ENCODE peak calls at places on chromosomes 4 and X, in six cellular contexts. One of them, this sample, is unnamed. For H3K27me3, the result is how much of the 10 kb centered on the place peaks cover.

GRCh38 chr4:182975806-182976205 is 58.6 kb upstream of the DCTD start:
- DNase-seq in HepG2: no peak
- DNase-seq in hepatocyte: no peak
- DNase-seq in CD8-positive, alpha-beta memory T cell: no peak
- DNase-seq in SK-N-SH: peak
- DNase-seq in ovary: no peak
- DNase-seq in this sample: no peak

GRCh38 chrX:53678667-53679066 is 7.9 kb downstream of the HUWE1 start:
- DNase-seq in SK-N-SH: no peak
- DNase-seq in HepG2: no peak
- DNase-seq in CD8-positive, alpha-beta memory T cell: no peak
- DNase-seq in ovary: no peak
- DNase-seq in hepatocyte: no peak
- DNase-seq in this sample: no peak

GRCh38 chr4:54054501-54054900 is 9.9 kb downstream of the CHIC2 start:
- DNase-seq in HepG2: no peak
- DNase-seq in hepatocyte: no peak
- DNase-seq in CD8-positive, alpha-beta memory T cell: no peak
- DNase-seq in ovary: no peak
- DNase-seq in SK-N-SH: peak
- DNase-seq in this sample: no peak

GRCh38 chr4:100041646-100042045 is 91.6 kb upstream of the H2AZ1 start:
- DNase-seq in ovary: no peak
- DNase-seq in CD8-positive, alpha-beta memory T cell: no peak
- DNase-seq in SK-N-SH: no peak
- DNase-seq in HepG2: no peak
- DNase-seq in hepatocyte: no peak
- DNase-seq in this sample: no peak

GRCh38 chr4:180028682-180029081 is 2214.5 kb upstream of the TENM3 start:
- DNase-seq in HepG2: peak
- DNase-seq in hepatocyte: peak
- DNase-seq in CD8-positive, alpha-beta memory T cell: no peak
- DNase-seq in ovary: no peak
- DNase-seq in SK-N-SH: peak
- DNase-seq in this sample: peak

GRCh38 chr4:87745058-87745842 is 54.1 kb upstream of the IBSP start:
- DNase-seq in SK-N-SH: no peak
- DNase-seq in hepatocyte: peak
- DNase-seq in HepG2: no peak
- DNase-seq in CD8-positive, alpha-beta memory T cell: no peak
- DNase-seq in ovary: no peak
- DNase-seq in this sample: no peak

GRCh38 chr4:88320780-88321373 is 36.5 kb upstream of the PPM1K start:
- DNase-seq in hepatocyte: no peak
- DNase-seq in SK-N-SH: no peak
- DNase-seq in HepG2: no peak
- DNase-seq in ovary: no peak
- DNase-seq in CD8-positive, alpha-beta memory T cell: no peak
- DNase-seq in this sample: no peak

GRCh38 chr4:165874072-165874798 is 1.2 kb downstream of the TLL1 start:
- DNase-seq in ovary: no peak
- DNase-seq in HepG2: no peak
- DNase-seq in CD8-positive, alpha-beta memory T cell: no peak
- DNase-seq in SK-N-SH: peak
- DNase-seq in hepatocyte: peak
- DNase-seq in this sample: peak

GRCh38 chr4:25993564-25994185 is 79.7 kb downstream of the SMIM20 start:
- DNase-seq in CD8-positive, alpha-beta memory T cell: no peak
- DNase-seq in SK-N-SH: peak
- DNase-seq in hepatocyte: peak
- DNase-seq in ovary: no peak
- DNase-seq in HepG2: peak
- DNase-seq in this sample: no peak

GRCh38 chr4:84796388-84796787 is 170.1 kb downstream of the WDFY3 start:
- DNase-seq in ovary: no peak
- DNase-seq in SK-N-SH: peak
- DNase-seq in HepG2: no peak
- DNase-seq in CD8-positive, alpha-beta memory T cell: no peak
- DNase-seq in hepatocyte: no peak
- DNase-seq in this sample: no peak

GRCh38 chr4:5717449-5718158 is 6.6 kb downstream of the EVC start:
- DNase-seq in HepG2: peak
- DNase-seq in ovary: no peak
- DNase-seq in SK-N-SH: no peak
- DNase-seq in CD8-positive, alpha-beta memory T cell: no peak
- DNase-seq in hepatocyte: no peak
- DNase-seq in this sample: no peak

GRCh38 chr4:133147365-133147821 is 1.7 kb upstream of the PCDH10 start:
- DNase-seq in hepatocyte: peak
- DNase-seq in ovary: peak
- DNase-seq in CD8-positive, alpha-beta memory T cell: no peak
- DNase-seq in SK-N-SH: no peak
- DNase-seq in HepG2: no peak
- DNase-seq in this sample: no peak

GRCh38 chrX:38929966-38930421 is 128.7 kb downstream of the MID1IP1 start:
- DNase-seq in ovary: no peak
- DNase-seq in CD8-positive, alpha-beta memory T cell: no peak
- DNase-seq in HepG2: no peak
- DNase-seq in hepatocyte: no peak
- DNase-seq in SK-N-SH: no peak
- DNase-seq in this sample: no peak

GRCh38 chr4:70895846-70896435 is 6.2 kb upstream of the MOB1B start:
- DNase-seq in hepatocyte: peak
- DNase-seq in CD8-positive, alpha-beta memory T cell: no peak
- DNase-seq in ovary: no peak
- DNase-seq in SK-N-SH: no peak
- DNase-seq in HepG2: no peak
- DNase-seq in this sample: no peak

GRCh38 chr4:152045781-152046571 is 285.2 kb upstream of the GATB start:
- DNase-seq in HepG2: peak
- DNase-seq in ovary: peak
- DNase-seq in SK-N-SH: no peak
- DNase-seq in CD8-positive, alpha-beta memory T cell: no peak
- DNase-seq in hepatocyte: peak
- DNase-seq in this sample: no peak

GRCh38 chr4:76943790-76944189 is 5.8 kb upstream of the SEPTIN11 start:
- DNase-seq in ovary: no peak
- DNase-seq in SK-N-SH: no peak
- DNase-seq in hepatocyte: no peak
- DNase-seq in CD8-positive, alpha-beta memory T cell: no peak
- DNase-seq in HepG2: no peak
- DNase-seq in this sample: peak

GRCh38 chr4:76570141-76570989 is 135.3 kb downstream of the SHROOM3 start:
- DNase-seq in HepG2: peak
- DNase-seq in SK-N-SH: no peak
- DNase-seq in CD8-positive, alpha-beta memory T cell: no peak
- DNase-seq in hepatocyte: peak
- DNase-seq in ovary: no peak
- DNase-seq in this sample: no peak

GRCh38 chr4:2930135-2930805 is 32.9 kb downstream of the NOP14 start:
- DNase-seq in HepG2: peak
- DNase-seq in hepatocyte: peak
- DNase-seq in ovary: peak
- DNase-seq in CD8-positive, alpha-beta memory T cell: peak
- DNase-seq in SK-N-SH: no peak
- DNase-seq in this sample: peak

GRCh38 chrX:79161655-79162054 is 17.2 kb downstream of the GPR174 start:
- DNase-seq in SK-N-SH: no peak
- DNase-seq in ovary: no peak
- DNase-seq in CD8-positive, alpha-beta memory T cell: peak
- DNase-seq in HepG2: no peak
- DNase-seq in hepatocyte: no peak
- DNase-seq in this sample: no peak

GRCh38 chr4:75844151-75844662 is 58.0 kb downstream of the PPEF2 start:
- DNase-seq in hepatocyte: peak
- DNase-seq in HepG2: peak
- DNase-seq in SK-N-SH: no peak
- DNase-seq in CD8-positive, alpha-beta memory T cell: no peak
- DNase-seq in ovary: no peak
- DNase-seq in this sample: no peak

GRCh38 chr4:15005474-15006115 is 3.3 kb downstream of the CPEB2 start:
- DNase-seq in ovary: no peak
- DNase-seq in SK-N-SH: no peak
- DNase-seq in HepG2: no peak
- DNase-seq in CD8-positive, alpha-beta memory T cell: no peak
- DNase-seq in hepatocyte: no peak
- DNase-seq in this sample: no peak

GRCh38 chr4:15007201-15007600 is 4.9 kb downstream of the CPEB2 start:
- DNase-seq in SK-N-SH: peak
- DNase-seq in CD8-positive, alpha-beta memory T cell: no peak
- DNase-seq in hepatocyte: no peak
- DNase-seq in HepG2: no peak
- DNase-seq in ovary: no peak
- DNase-seq in this sample: no peak

GRCh38 chr4:15003891-15004700 is 1.8 kb downstream of the CPEB2 start:
- DNase-seq in CD8-positive, alpha-beta memory T cell: peak
- DNase-seq in ovary: peak
- DNase-seq in HepG2: no peak
- DNase-seq in hepatocyte: peak
- DNase-seq in SK-N-SH: peak
- DNase-seq in this sample: peak

GRCh38 chr4:15004701-15005301 is 2.5 kb downstream of the CPEB2 start:
- DNase-seq in SK-N-SH: peak
- DNase-seq in ovary: peak
- DNase-seq in CD8-positive, alpha-beta memory T cell: peak
- DNase-seq in HepG2: peak
- DNase-seq in hepatocyte: peak
- DNase-seq in this sample: peak

DNA sequence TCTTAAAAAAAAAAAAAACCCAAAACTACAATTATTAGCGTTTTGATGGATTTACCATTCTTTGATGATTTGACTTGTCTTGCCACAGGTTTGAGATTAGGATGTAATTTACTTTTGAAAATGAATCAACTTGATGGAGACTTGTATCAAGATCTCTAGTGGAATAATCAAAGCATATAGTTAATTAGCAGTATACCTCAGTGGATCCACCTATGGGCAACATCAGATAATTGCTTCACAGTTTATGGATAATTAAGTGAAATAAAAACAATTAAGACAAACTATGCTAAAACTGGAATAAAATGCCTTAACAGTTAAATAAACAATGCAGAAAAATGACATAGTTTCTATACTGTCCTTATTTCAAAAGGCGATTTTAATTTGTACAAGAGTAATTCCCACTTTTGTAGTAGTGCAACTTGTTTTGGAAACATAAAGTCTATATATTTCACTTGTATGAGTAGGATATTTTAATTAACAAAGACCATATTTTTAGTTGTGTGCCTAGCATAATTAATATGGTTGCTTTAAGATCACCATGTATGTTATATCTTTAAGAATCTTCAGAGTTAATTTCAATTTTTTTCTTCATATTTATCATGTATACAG is 4.2 kb downstream of the CPEB2 start:
- DNase-seq in HepG2: no peak
- DNase-seq in ovary: no peak
- DNase-seq in CD8-positive, alpha-beta memory T cell: no peak
- DNase-seq in SK-N-SH: no peak
- DNase-seq in hepatocyte: no peak
- DNase-seq in this sample: no peak
- H3K4me3 ChIP-seq in HepG2: no peak
- H3K4me3 ChIP-seq in ovary: no peak
- H3K4me3 ChIP-seq in CD8-positive, alpha-beta memory T cell: no peak
- H3K4me3 ChIP-seq in SK-N-SH: peak
- H3K4me3 ChIP-seq in hepatocyte: peak
- H3K4me3 ChIP-seq in this sample: peak

GRCh38 chr4:185809517-185810071 is 2.4 kb downstream of the SORBS2 start:
- DNase-seq in hepatocyte: no peak
- DNase-seq in CD8-positive, alpha-beta memory T cell: no peak
- DNase-seq in SK-N-SH: no peak
- DNase-seq in ovary: no peak
- DNase-seq in HepG2: no peak
- DNase-seq in this sample: no peak
- H3K27ac ChIP-seq in hepatocyte: peak
- H3K27ac ChIP-seq in CD8-positive, alpha-beta memory T cell: no peak
- H3K27ac ChIP-seq in SK-N-SH: no peak
- H3K27ac ChIP-seq in ovary: no peak
- H3K27ac ChIP-seq in HepG2: peak
- H3K27ac ChIP-seq in this sample: no peak

GRCh38 chr4:173546776-173547175 is 16.7 kb upstream of the HAND2 start:
- DNase-seq in ovary: no peak
- DNase-seq in SK-N-SH: no peak
- DNase-seq in HepG2: no peak
- DNase-seq in hepatocyte: no peak
- DNase-seq in CD8-positive, alpha-beta memory T cell: no peak
- DNase-seq in this sample: no peak

GRCh38 chr4:173539986-173540385 is 10.0 kb upstream of the HAND2 start:
- DNase-seq in HepG2: no peak
- DNase-seq in ovary: no peak
- DNase-seq in SK-N-SH: no peak
- DNase-seq in hepatocyte: no peak
- DNase-seq in CD8-positive, alpha-beta memory T cell: no peak
- DNase-seq in this sample: no peak

GRCh38 chr4:173538903-173539445 is 8.9 kb upstream of the HAND2 start:
- DNase-seq in hepatocyte: no peak
- DNase-seq in HepG2: no peak
- DNase-seq in CD8-positive, alpha-beta memory T cell: no peak
- DNase-seq in ovary: no peak
- DNase-seq in SK-N-SH: no peak
- DNase-seq in this sample: no peak

GRCh38 chr4:173545440-173545839 is 15.4 kb upstream of the HAND2 start:
- DNase-seq in CD8-positive, alpha-beta memory T cell: no peak
- DNase-seq in hepatocyte: no peak
- DNase-seq in SK-N-SH: no peak
- DNase-seq in HepG2: no peak
- DNase-seq in ovary: no peak
- DNase-seq in this sample: no peak

GRCh38 chr4:173543266-173543665 is 13.2 kb upstream of the HAND2 start:
- DNase-seq in CD8-positive, alpha-beta memory T cell: no peak
- DNase-seq in SK-N-SH: no peak
- DNase-seq in hepatocyte: no peak
- DNase-seq in HepG2: no peak
- DNase-seq in ovary: no peak
- DNase-seq in this sample: no peak
- H3K27me3 ChIP-seq in CD8-positive, alpha-beta memory T cell: under half
- H3K27me3 ChIP-seq in SK-N-SH: under half
- H3K27me3 ChIP-seq in hepatocyte: under half
- H3K27me3 ChIP-seq in HepG2: under half
- H3K27me3 ChIP-seq in ovary: under half
- H3K27me3 ChIP-seq in this sample: half or more

DNA sequence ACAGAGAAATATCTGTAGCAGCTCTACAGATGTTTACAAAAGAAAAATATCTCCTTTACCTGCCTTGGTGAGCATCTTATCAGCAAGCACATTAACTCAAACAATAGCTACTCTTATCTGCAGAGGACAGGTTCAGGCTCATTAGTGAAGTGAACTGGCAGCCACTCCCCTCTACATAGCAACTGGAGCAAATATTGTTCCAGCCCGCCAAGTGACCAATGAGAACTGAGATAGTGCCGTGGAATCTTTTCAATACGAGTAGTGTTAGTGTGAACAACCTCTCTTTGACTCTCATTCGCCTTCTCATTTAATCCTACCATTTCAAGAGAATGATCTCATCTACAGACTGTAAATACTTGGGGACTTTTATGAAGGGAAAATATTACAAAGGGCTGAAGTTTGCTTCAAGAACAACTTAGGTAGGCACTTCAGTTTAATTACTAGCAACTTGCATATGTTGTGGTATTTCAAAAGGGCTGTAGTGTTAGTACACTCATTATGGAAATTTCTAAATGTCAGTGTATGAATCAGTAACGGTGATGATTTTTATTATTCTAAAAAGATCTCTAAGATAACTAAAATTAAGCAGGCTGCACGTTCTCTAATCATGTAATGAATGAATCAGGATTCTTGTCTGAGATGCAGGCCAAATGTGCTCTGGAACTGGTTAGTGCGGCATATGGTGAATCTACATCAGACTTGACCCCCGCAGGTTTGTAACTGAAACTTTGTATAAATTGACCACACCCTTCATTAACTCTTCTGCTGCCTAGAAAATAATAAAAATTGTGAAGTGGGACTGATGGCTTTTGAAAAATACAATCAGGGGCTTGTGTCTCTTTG is 72.4 kb downstream of the PALLD start:
- DNase-seq in ovary: no peak
- DNase-seq in HepG2: peak
- DNase-seq in CD8-positive, alpha-beta memory T cell: no peak
- DNase-seq in SK-N-SH: no peak
- DNase-seq in hepatocyte: peak
- DNase-seq in this sample: no peak
- H3K4me3 ChIP-seq in ovary: no peak
- H3K4me3 ChIP-seq in HepG2: no peak
- H3K4me3 ChIP-seq in CD8-positive, alpha-beta memory T cell: no peak
- H3K4me3 ChIP-seq in SK-N-SH: no peak
- H3K4me3 ChIP-seq in hepatocyte: no peak
- H3K4me3 ChIP-seq in this sample: no peak